ENCODE peak calls at places on chromosomes 11 and 22, in eight cellular contexts. Y, U, F, L, Q, I, X and T are unnamed samples.
A peak's percentile ranks its signal among the peaks of the same experiment; 100 is the strongest.

GRCh38 chr22:27663031-27663367 is 138.6 kb downstream of the MN1 start:
- ATAC-seq in Y (peak; percentile 79), U (no peak), F (no peak), L (peak; percentile 59), Q (no peak), I (peak; percentile 29), X (no peak), T (no peak)

GRCh38 chr22:39003165-39003638 is 10.9 kb upstream of the APOBEC3C start:
- ATAC-seq in Y (peak; percentile 92), U (peak; percentile 92), F (peak; percentile 94), L (peak; percentile 100), Q (peak; percentile 89), I (peak; percentile 95), X (peak; percentile 97), T (peak; percentile 90)

GRCh38 chr11:60995798-60996197 is 24.3 kb downstream of the CD6 start:
- ATAC-seq in Y (no peak), U (no peak), F (peak; percentile 55), L (no peak), Q (no peak), I (no peak), X (no peak), T (no peak)

GRCh38 chr22:45644714-45645113 is 26.9 kb upstream of the ATXN10 start:
- ATAC-seq in Y (no peak), U (no peak), F (no peak), L (no peak), Q (no peak), I (no peak), X (no peak), T (no peak)

GRCh38 chr11:96554236-96554635 is 164.4 kb downstream of the JRKL start:
- ATAC-seq in Y (no peak), U (no peak), F (no peak), L (no peak), Q (no peak), I (no peak), X (no peak), T (no peak)

GRCh38 chr22:29259253-29259899 is 8.4 kb downstream of the RHBDD3 start:
- ATAC-seq in Y (peak; percentile 61), U (no peak), F (no peak), L (peak; percentile 48), Q (no peak), I (no peak), X (peak; percentile 73), T (no peak)

GRCh38 chr11:44865866-44866272 is 84.8 kb downstream of the TP53I11 start:
- ATAC-seq in Y (no peak), U (peak; percentile 60), F (peak; percentile 58), L (no peak), Q (no peak), I (peak; percentile 55), X (no peak), T (no peak)

GRCh38 chr11:45922425-45923082 is at the start of gene LARGE2:
- ATAC-seq in Y (peak; percentile 50), U (no peak), F (no peak), L (peak; percentile 54), Q (peak; percentile 47), I (peak; percentile 65), X (peak; percentile 66), T (no peak)

GRCh38 chr11:114776956-114777355 is 98.6 kb downstream of the NXPE2 start:
- ATAC-seq in Y (no peak), U (no peak), F (no peak), L (no peak), Q (no peak), I (no peak), X (no peak), T (no peak)

GRCh38 chr11:63492441-63492840 is 1.5 kb upstream of the PLAAT5 start:
- ATAC-seq in Y (no peak), U (no peak), F (no peak), L (no peak), Q (no peak), I (no peak), X (no peak), T (no peak)

DNA sequence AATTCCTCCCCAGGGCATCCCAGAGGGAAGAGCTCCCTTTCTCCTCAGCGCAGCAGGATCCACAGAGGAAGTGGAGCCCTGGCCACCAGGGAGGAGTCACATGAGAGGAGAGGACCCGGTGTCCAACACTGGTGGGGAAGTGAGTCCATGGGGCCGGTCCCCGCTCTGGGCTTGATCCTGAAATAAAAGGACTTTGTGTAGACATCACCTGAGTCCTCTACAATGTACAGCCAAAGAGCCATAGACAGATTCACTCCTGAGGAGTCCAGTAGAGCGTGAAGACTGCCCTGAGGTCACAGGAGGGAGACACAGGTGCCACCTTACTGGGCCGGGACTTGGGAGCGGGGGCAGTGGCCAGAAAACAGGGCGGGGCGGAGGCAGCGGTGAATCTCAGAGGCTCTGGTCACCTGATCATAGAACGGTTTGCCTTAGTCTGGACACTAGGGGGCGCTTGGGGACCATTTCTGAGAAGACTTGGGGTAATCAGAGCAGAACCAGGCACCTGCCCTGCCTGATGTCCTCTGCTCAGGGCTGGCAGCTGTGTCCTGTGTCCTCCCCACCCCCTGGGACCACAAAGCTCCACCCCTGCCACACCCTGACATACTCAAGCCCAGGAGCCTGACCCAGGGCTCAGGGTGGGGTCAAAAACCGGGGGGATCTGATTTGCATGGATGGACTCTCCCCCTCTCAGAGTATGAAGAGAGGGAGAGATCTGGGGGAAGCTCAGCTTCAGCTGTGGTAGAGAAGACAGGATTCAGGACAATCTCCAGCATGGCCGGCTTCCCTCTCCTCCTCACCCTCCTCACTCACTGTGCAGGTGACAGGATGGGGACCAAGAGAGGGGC is 112.7 kb downstream of the VPREB1 start:
- ATAC-seq in Y (peak; percentile 98), U (peak; percentile 91), F (peak; percentile 72), L (peak; percentile 96), Q (peak; percentile 81), I (peak; percentile 70), X (peak; percentile 98), T (peak; percentile 57)
- H3K4me3 ChIP-seq in Y (no peak overlapping the region), U (no peak overlapping the region), F (no peak overlapping the region), L (no peak overlapping the region), Q (no peak overlapping the region), I (no peak overlapping the region), X (no peak overlapping the region), T (no peak overlapping the region)

DNA sequence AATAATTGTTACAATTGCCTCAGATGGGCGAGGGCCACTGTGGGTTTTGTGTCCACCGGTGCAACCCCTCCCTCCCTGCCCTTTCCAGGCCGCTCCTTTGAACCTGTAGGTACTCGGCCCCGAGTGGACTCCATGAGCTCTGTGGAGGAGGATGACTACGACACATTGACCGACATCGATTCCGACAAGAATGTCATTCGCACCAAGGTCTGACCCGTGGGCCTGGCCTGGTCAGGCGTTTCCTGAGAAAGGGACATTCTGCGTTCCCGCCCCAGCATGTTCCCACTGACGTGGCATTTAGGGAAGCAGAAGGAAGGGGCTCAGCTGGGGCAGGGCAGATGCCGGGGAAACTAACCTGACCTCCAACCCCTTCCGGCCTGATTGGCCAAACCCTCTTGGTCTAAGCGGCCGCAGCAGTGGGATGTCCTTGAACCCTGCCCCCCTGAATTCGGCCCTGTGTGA is 10.1 kb downstream of the SIDT2 start:
- ATAC-seq in Y (no peak), U (no peak), F (no peak), L (no peak), Q (no peak), I (no peak), X (no peak), T (peak; percentile 49)
- H3K36me3 ChIP-seq in Y (peaks cover 8% of the 10 kb centered on the region), U (peaks cover 87% of the 10 kb centered on the region), F (peaks cover 100% of the 10 kb centered on the region), L (peaks cover 8% of the 10 kb centered on the region), Q (peaks cover 24% of the 10 kb centered on the region), I (no peaks in the 10 kb centered on the region), X (peaks cover 7% of the 10 kb centered on the region), T (no peaks in the 10 kb centered on the region)

DNA sequence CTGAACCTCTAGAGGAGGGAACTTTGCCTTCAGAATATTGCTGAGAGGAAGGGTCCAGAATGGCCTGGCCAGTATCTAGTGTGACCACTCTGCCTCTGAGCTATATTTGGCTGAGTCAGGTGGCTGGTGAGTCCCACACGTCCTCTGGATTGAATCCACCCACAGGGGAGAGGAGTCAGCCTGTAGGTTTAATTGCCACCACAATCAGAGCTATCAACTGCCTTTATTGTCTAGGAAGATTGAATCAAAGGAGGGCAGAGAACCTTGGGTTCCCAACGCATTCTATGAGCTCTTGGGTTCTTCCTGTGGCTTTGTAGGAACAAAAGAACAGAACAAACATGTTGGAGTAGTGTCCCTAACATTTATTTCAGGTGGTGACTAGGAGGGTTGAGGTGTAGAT is 67.7 kb downstream of the ST3GAL4 start:
- ATAC-seq in Y (no peak), U (peak; percentile 32), F (no peak), L (no peak), Q (no peak), I (no peak), X (no peak), T (no peak)
- TF ChIP-seq CTCF in Y (no peak), U (no peak), F (no peak), L (no peak), Q (no peak), I (no peak), X (no peak), T (no peak)

DNA sequence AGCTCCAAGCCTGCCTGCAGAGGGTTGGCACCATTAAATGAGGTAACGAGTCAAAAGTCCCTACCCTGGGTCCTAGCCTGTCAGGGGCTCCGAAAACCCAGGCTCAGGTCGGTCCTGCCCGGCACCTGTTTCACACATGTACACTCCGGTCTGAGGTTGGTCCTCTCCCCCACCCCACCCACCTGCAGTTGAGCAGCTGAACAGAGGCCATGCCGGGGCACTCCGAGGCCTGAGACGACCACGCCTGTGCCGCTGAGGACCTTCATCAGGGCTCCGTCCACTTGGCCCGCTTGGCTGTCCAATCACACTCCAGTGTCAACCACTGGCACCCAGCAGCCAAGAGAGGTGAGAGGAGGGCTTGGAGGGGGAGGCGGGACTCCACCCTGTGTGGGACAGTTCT is 1.6 kb downstream of the TSSC4 start:
- ATAC-seq in Y (no peak), U (no peak), F (no peak), L (no peak), Q (no peak), I (no peak), X (no peak), T (no peak)
- H3K4me3 ChIP-seq in Y (peak overlapping the region; percentile 80), U (no peak overlapping the region), F (no peak overlapping the region), L (peak overlapping the region; percentile 80), Q (no peak overlapping the region), I (no peak overlapping the region), X (peak overlapping the region; percentile 100), T (peak overlapping the region; percentile 92)

DNA sequence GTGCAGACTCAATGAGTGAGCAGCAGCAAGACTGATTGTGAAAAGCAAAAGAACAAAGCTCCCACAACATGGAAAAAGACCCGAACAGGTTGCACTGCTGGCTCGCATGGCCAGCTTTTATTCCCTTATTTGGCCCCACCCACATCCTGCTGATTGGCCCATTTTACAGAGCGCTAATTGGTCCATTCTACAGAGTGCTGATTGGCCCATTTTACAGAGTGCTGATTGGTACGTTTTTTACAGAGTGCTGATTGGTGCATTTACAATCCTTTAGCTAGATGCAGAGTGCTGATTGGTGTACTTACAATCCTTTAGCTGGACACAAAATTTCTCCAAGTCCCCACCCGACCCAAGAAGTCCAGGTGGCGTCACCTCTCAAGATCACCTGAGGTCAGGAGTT is 15.3 kb upstream of the SLC25A1 start:
- ATAC-seq in Y (no peak), U (no peak), F (no peak), L (no peak), Q (no peak), I (no peak), X (no peak), T (no peak)
- H3K36me3 ChIP-seq in Y (peaks cover 2% of the 10 kb centered on the region), U (peaks cover 8% of the 10 kb centered on the region), F (peaks cover 40% of the 10 kb centered on the region), L (peaks cover 15% of the 10 kb centered on the region), Q (no peaks in the 10 kb centered on the region), I (no peaks in the 10 kb centered on the region), X (no peaks in the 10 kb centered on the region), T (no peaks in the 10 kb centered on the region)